ENCODE peak calls at places on chromosomes 2 and 18, in four cellular contexts. Z is CD8-positive, alpha-beta T cell; D is BE2C; I is coronary artery. O is an unnamed sample.

GRCh38 chr2:238654479-238654878 is 193.4 kb upstream of the TWIST2 start:
- DNase-seq in Z (no peak), D (no peak), I (peak), O (no peak)

GRCh38 chr18:66280470-66280869 is 323.4 kb downstream of the CDH19 start:
- DNase-seq in Z (no peak), D (no peak), I (no peak), O (no peak)

GRCh38 chr2:127388423-127389164 is 819 bp upstream of the MAP3K2 start:
- DNase-seq in Z (no peak), D (no peak), I (no peak), O (no peak)

GRCh38 chr18:43627833-43628370 is 350.6 kb upstream of the SYT4 start:
- DNase-seq in Z (no peak), D (no peak), I (no peak), O (no peak)

GRCh38 chr18:7084766-7085080 is 32.9 kb downstream of the LAMA1 start:
- DNase-seq in Z (no peak), D (no peak), I (no peak), O (peak)

GRCh38 chr2:74010087-74010541 is 25.4 kb downstream of the TET3 start:
- DNase-seq in Z (no peak), D (peak), I (no peak), O (no peak)

GRCh38 chr2:42854207-42854818 is 61.9 kb upstream of the HAAO start:
- DNase-seq in Z (no peak), D (no peak), I (no peak), O (no peak)

GRCh38 chr2:20179755-20180594 is 45.0 kb downstream of the SDC1 start:
- DNase-seq in Z (no peak), D (no peak), I (no peak), O (no peak)

GRCh38 chr18:48468151-48468550 is 59.0 kb upstream of the ZBTB7C start:
- DNase-seq in Z (no peak), D (no peak), I (no peak), O (no peak)

GRCh38 chr2:235230809-235231601 is 262.8 kb upstream of the AGAP1 start:
- DNase-seq in Z (no peak), D (no peak), I (no peak), O (peak)

GRCh38 chr2:235224410-235224809 is 269.4 kb upstream of the AGAP1 start:
- DNase-seq in Z (no peak), D (no peak), I (no peak), O (no peak)

GRCh38 chr2:235229236-235229635 is 264.6 kb upstream of the AGAP1 start:
- DNase-seq in Z (no peak), D (no peak), I (no peak), O (no peak)

GRCh38 chr2:235225261-235225660 is 268.6 kb upstream of the AGAP1 start:
- DNase-seq in Z (no peak), D (no peak), I (no peak), O (no peak)

DNA sequence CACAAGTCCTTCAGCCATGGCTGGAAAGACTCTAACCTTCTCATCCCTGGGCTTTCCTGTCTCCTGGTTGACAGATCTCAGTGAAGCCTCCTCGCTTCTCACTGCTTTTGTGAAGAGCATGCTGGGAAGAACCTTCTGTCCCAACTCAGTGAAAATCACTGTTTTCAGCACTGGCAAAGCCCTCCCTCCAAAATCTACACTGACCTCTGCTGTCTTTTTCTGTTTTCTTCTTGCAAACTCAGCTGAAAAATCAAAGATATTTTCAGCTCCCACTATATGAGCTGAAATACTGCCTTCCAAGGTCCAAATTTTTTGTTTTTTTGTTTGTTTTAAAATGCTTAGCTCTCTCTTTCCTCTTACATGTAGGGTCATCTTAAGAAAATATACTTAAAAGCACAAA is 266.2 kb upstream of the AGAP1 start:
- DNase-seq in Z (no peak), D (no peak), I (no peak), O (no peak)
- H3K4me3 ChIP-seq in Z (no peak), D (no peak), I (no peak), O (no peak)

GRCh38 chr18:12046046-12046750 is 47.4 kb upstream of the ANKRD62 start:
- DNase-seq in Z (no peak), D (no peak), I (peak), O (no peak)

GRCh38 chr18:12044591-12044990 is 49.1 kb upstream of the ANKRD62 start:
- DNase-seq in Z (no peak), D (no peak), I (no peak), O (no peak)

GRCh38 chr18:12048827-12049175 is 44.8 kb upstream of the ANKRD62 start:
- DNase-seq in Z (no peak), D (no peak), I (no peak), O (peak)

GRCh38 chr18:12048010-12048826 is 45.4 kb upstream of the ANKRD62 start:
- DNase-seq in Z (no peak), D (no peak), I (no peak), O (no peak)

GRCh38 chr18:12046751-12047335 is 46.8 kb upstream of the ANKRD62 start:
- DNase-seq in Z (no peak), D (no peak), I (no peak), O (no peak)
- TF ChIP-seq CTCF in Z (no peak), D (no peak), I (no peak), O (no peak)

DNA sequence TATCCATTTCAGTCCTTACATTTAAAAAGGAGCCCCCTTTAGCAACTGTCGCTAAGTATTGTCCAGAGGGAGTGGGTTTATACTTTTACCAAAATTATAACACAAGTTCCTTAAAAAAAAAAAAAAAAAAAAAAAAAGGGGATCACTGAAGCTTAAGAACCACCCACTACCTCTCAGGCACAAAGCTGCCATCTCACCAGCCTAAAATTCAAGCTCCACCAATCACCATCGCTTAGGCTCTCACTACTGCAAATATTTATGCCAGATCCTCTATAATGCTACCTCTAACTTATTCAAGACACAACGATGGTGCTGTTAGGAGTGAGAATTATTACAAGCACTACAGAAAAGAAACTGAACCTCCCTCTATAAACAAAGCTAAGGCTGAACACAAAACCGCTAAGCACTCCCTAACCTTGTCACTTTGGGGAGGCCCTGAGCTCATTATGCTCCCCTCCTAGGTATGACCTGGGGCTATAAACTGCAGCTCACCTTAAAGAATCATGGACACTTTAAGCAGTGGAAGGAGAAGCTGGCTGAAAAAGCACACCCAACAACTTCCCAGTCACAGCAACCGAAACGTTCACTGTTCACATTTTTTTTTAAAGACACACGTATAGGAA is 3.6 kb downstream of the FZD5 start:
- DNase-seq in Z (no peak), D (no peak), I (peak), O (no peak)
- H3K4me3 ChIP-seq in Z (no peak), D (no peak), I (no peak), O (no peak)

GRCh38 chr2:1553671-1554295 is 140.5 kb downstream of the TPO start:
- DNase-seq in Z (no peak), D (no peak), I (no peak), O (peak)
- TF ChIP-seq CTCF in Z (no peak), D (no peak), I (no peak), O (peak)

DNA sequence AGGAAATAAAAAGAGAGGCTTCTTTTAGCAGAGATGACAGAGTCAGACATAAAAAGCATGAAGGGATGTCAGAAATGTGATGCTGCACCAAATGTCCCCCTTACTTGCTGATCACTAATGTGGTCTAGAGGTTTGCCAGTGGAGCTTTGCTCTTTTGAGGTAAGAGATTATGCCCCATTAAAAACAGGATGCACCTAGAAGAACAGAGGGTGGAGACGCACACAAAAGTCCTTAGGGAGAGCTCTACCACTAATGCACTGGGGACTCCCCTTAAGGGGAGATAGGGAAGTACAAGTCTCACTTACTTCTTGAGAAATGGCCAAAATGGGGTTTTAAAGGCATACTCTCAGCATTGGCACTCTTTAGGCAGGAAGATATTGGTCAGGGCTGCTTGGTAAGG is 16.8 kb upstream of the SCYGR1 start:
- DNase-seq in Z (no peak), D (no peak), I (no peak), O (no peak)
- H3K4me3 ChIP-seq in Z (no peak), D (no peak), I (no peak), O (no peak)

DNA sequence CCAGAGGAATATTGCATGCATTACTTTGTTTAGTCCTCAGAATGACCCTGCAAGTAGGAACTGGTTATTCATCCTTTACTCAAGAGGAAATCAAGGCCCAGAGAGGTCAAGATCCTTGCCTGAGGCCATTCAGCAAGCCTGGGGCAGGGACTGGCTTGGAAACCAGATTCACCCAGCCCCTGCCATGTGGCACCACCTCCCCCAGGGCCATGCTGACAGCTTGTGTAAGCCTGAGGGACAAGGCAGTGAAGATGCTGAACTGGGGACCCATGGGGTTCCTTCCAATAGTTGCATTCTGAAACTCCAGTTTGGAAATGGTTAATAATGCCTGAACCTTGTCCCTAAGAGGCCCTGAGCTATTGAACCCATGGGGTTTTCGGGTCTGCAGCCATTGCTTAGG is 24.2 kb downstream of the TCF7L1 start:
- DNase-seq in Z (no peak), D (no peak), I (no peak), O (no peak)
- TF ChIP-seq CTCF in Z (no peak), D (no peak), I (no peak), O (no peak)